ENCODE peak calls at places on chromosomes 11 and 22, in nine cellular contexts. B is BE2C, N is PC-3, U is small intestine, M is body of pancreas, X is fibroblast of lung, R is uterus, L is stomach, E is cardiac fibroblast. W is an unnamed sample.

GRCh38 chr22:44269757-44270555 is 42.8 kb downstream of the SHISAL1 start:
- DNase-seq in B (no peak), N (no peak), U (no peak), M (no peak), X (no peak), R (no peak), L (no peak), E (no peak), W (no peak)

GRCh38 chr11:118251858-118252652 is at the start of gene MPZL3:
- DNase-seq in B (peak; percentile 70), N (peak; percentile 99), U (peak; percentile 99), M (peak; percentile 97), X (peak; percentile 77), R (peak; percentile 46), L (peak; percentile 93), E (peak; percentile 69), W (peak; percentile 45)

GRCh38 chr11:117733311-117733710 is 63.7 kb downstream of the DSCAML1 start:
- DNase-seq in B (no peak), N (no peak), U (no peak), M (no peak), X (no peak), R (no peak), L (no peak), E (no peak), W (no peak)

GRCh38 chr11:66700337-66700736 is 22.6 kb upstream of the RBM4B start:
- DNase-seq in B (no peak), N (no peak), U (peak; percentile 49), M (no peak), X (no peak), R (no peak), L (no peak), E (no peak), W (no peak)

GRCh38 chr11:132033051-132033450 is 662.6 kb downstream of the NTM start:
- DNase-seq in B (no peak), N (no peak), U (no peak), M (no peak), X (no peak), R (no peak), L (no peak), E (peak; percentile 38), W (no peak)

GRCh38 chr11:42901084-42901483 is 410.7 kb upstream of the API5 start:
- DNase-seq in B (no peak), N (no peak), U (no peak), M (no peak), X (no peak), R (no peak), L (no peak), E (no peak), W (no peak)

GRCh38 chr11:124895471-124895971 is 2.1 kb downstream of the ROBO4 start:
- DNase-seq in B (no peak), N (no peak), U (no peak), M (no peak), X (no peak), R (no peak), L (no peak), E (no peak), W (no peak)

GRCh38 chr11:10502770-10503169 is 38.2 kb downstream of the RNF141 start:
- DNase-seq in B (no peak), N (no peak), U (no peak), M (no peak), X (no peak), R (no peak), L (no peak), E (no peak), W (no peak)

GRCh38 chr22:38097557-38098409 is 12.7 kb downstream of the BAIAP2L2 start:
- DNase-seq in B (peak; percentile 12), N (no peak), U (no peak), M (no peak), X (peak; percentile 29), R (no peak), L (no peak), E (peak; percentile 36), W (peak; percentile 13)

GRCh38 chr11:69834811-69835800 is 15.9 kb upstream of the FGF3 start:
- DNase-seq in B (no peak), N (no peak), U (no peak), M (no peak), X (no peak), R (no peak), L (no peak), E (no peak), W (no peak)

GRCh38 chr11:112085822-112086421 is 634 bp downstream of the TIMM8B start:
- DNase-seq in B (peak; percentile 21), N (peak; percentile 25), U (peak; percentile 51), M (no peak), X (peak; percentile 36), R (no peak), L (no peak), E (peak; percentile 32), W (peak; percentile 24)

GRCh38 chr11:5620606-5621521 is 3.9 kb upstream of the TRIM34 start:
- DNase-seq in B (no peak), N (peak; percentile 87), U (peak; percentile 74), M (no peak), X (peak; percentile 89), R (no peak), L (no peak), E (peak; percentile 87), W (peak; percentile 94)

GRCh38 chr22:35570686-35571194 is 30.1 kb downstream of the RASD2 start:
- DNase-seq in B (no peak), N (no peak), U (no peak), M (no peak), X (no peak), R (no peak), L (no peak), E (no peak), W (no peak)

GRCh38 chr11:2719831-2720603 is 20.2 kb upstream of the KCNQ1OT1 start:
- DNase-seq in B (no peak), N (no peak), U (no peak), M (no peak), X (no peak), R (no peak), L (no peak), E (no peak), W (no peak)

GRCh38 chr11:2715716-2716350 is 16.0 kb upstream of the KCNQ1OT1 start:
- DNase-seq in B (no peak), N (no peak), U (no peak), M (no peak), X (no peak), R (no peak), L (no peak), E (no peak), W (no peak)

GRCh38 chr11:2718817-2719438 is 19.1 kb upstream of the KCNQ1OT1 start:
- DNase-seq in B (no peak), N (no peak), U (no peak), M (no peak), X (no peak), R (no peak), L (no peak), E (no peak), W (no peak)

GRCh38 chr11:2716376-2717095 is 16.7 kb upstream of the KCNQ1OT1 start:
- DNase-seq in B (no peak), N (no peak), U (no peak), M (no peak), X (no peak), R (peak; percentile 61), L (no peak), E (peak; percentile 80), W (peak; percentile 31)

DNA sequence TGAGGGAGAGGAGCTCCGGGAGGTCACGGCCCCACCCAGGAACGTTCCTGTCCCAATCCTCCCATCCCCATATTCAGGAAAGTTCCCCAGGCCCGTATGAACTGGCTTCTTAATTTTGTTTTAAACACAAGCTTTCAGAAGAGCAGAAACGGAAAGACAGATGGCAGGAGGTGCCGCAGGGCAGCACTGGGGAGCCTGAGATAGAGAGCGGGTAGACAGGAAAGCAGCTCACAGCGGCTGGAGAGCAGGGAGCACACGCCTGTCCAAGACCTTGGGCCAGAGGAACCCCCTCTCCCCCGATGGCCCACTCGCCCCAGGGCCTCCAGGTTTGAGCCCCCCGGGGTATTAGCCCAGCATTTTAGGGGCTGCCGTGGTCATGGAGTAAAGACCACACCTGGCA is 17.8 kb upstream of the KCNQ1OT1 start:
- DNase-seq in B (no peak), N (no peak), U (no peak), M (no peak), X (no peak), R (no peak), L (no peak), E (no peak), W (no peak)
- H3K4me3 ChIP-seq in B (no peak overlapping the region), N (no peak overlapping the region), U (no peak overlapping the region), M (no peak overlapping the region), X (no peak overlapping the region), R (no peak overlapping the region), L (no peak overlapping the region), E (no peak overlapping the region), W (no peak overlapping the region)

GRCh38 chr22:50303515-50303847 is 4.0 kb downstream of the PLXNB2 start:
- DNase-seq in B (no peak), N (no peak), U (no peak), M (no peak), X (no peak), R (no peak), L (no peak), E (no peak), W (no peak)
- H3K4me3 ChIP-seq in B (no peak overlapping the region), N (peak overlapping the region; percentile 88), U (no peak overlapping the region), M (no peak overlapping the region), X (no peak overlapping the region), R (no peak overlapping the region), L (peak overlapping the region; percentile 88), E (no peak overlapping the region), W (peak overlapping the region; percentile 80)

DNA sequence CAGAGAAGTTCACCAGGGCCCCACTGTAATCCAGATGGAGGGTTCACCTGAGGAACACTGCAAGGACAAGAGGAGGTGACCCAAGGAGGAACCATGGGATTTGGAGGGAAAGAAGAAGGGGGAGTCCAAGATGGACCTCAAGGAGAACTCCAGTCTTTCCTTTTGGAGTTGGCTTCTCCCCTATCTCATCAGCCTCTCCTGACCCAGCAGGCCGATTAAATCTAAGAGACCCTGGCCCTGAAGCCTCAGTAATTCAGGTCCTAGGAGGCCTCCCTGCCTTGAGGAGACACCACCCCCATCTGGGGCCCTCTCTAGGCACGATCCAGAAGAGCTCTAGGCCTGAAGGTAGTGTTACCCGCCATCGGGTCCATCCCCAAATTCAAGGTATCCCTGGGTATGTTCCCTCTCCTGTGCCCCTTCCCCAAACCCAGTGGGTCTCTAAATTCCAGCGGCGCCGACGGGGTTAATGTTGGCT is 15.1 kb upstream of the DGKZ start:
- DNase-seq in B (no peak), N (no peak), U (no peak), M (no peak), X (no peak), R (no peak), L (no peak), E (no peak), W (no peak)
- H3K4me3 ChIP-seq in B (no peak overlapping the region), N (no peak overlapping the region), U (no peak overlapping the region), M (no peak overlapping the region), X (no peak overlapping the region), R (no peak overlapping the region), L (peak overlapping the region; percentile 57), E (no peak overlapping the region), W (no peak overlapping the region)

DNA sequence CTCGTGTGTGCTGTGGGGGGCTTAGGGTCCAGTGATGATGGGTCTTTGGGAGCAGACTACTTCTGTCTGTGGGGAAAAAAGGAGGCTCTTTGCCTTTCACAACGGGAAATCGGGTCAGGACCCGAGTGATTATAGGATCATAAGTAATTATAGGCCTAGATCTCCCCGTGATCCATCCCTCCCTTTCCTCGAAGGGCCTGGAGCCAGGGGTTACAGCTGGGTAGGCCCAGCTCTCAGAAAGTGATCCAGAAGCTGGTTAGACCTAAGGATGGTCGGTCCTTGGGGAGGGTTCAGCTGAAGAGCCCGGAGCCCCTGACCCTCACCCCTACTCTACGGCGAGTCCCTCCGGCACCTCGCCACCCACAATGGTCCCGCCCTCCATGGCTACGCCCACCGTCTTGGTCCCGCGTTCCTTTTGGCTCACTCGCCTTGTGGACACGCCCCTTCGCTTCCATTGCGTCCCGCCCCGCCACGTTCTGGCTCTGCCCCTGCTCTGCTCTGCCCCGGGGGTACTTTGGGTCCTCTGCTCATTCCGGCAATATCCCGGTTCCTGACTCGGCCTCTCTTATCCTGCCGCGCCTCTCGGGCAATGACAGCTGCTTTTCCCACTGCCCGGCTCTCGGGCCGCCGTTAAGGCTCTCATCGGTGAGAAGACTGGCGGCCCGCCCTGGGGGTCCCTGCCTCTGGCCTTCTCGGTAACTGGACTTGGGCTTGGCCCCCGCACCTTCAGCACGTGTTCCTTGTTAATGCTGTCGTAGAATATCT is 5.0 kb downstream of the IGSF22 start:
- DNase-seq in B (peak; percentile 88), N (peak; percentile 34), U (peak; percentile 72), M (peak; percentile 81), X (peak; percentile 57), R (peak; percentile 86), L (peak; percentile 81), E (peak; percentile 58), W (peak; percentile 48)
- H3K4me3 ChIP-seq in B (peak overlapping the region; percentile 65), N (peak overlapping the region; percentile 53), U (peak overlapping the region; percentile 44), M (peak overlapping the region; percentile 38), X (peak overlapping the region; percentile 45), R (peak overlapping the region; percentile 58), L (peak overlapping the region; percentile 58), E (peak overlapping the region; percentile 58), W (peak overlapping the region; percentile 65)

W was measured in fibroblast of villous mesenchyme.